ENCODE peak calls at places on chromosome 7, in seven cellular contexts. One of them, this sample, is unnamed.

GRCh38 chr7:151575471-151575870 is 55.8 kb upstream of the RHEB start:
- DNase-seq in esophagus squamous epithelium: no peak
- DNase-seq in body of pancreas: no peak
- DNase-seq in stomach: no peak
- DNase-seq in uterus: no peak
- DNase-seq in heart left ventricle: no peak
- DNase-seq in prostate gland: no peak
- DNase-seq in this sample: no peak

GRCh38 chr7:108094933-108095710 is 35.0 kb downstream of the LAMB4 start:
- DNase-seq in esophagus squamous epithelium: no peak
- DNase-seq in body of pancreas: peak
- DNase-seq in stomach: peak
- DNase-seq in uterus: peak
- DNase-seq in heart left ventricle: no peak
- DNase-seq in prostate gland: peak
- DNase-seq in this sample: peak

GRCh38 chr7:38306136-38306535 is 32.7 kb upstream of the TARP start:
- DNase-seq in esophagus squamous epithelium: no peak
- DNase-seq in body of pancreas: no peak
- DNase-seq in stomach: no peak
- DNase-seq in uterus: no peak
- DNase-seq in heart left ventricle: no peak
- DNase-seq in prostate gland: peak
- DNase-seq in this sample: no peak

GRCh38 chr7:52154382-52154781 is 837.8 kb upstream of the COBL start:
- DNase-seq in esophagus squamous epithelium: no peak
- DNase-seq in body of pancreas: no peak
- DNase-seq in stomach: no peak
- DNase-seq in uterus: no peak
- DNase-seq in heart left ventricle: no peak
- DNase-seq in prostate gland: no peak
- DNase-seq in this sample: no peak

GRCh38 chr7:88226886-88227516 is 7.2 kb upstream of the SRI start:
- DNase-seq in esophagus squamous epithelium: no peak
- DNase-seq in body of pancreas: peak
- DNase-seq in stomach: peak
- DNase-seq in uterus: no peak
- DNase-seq in heart left ventricle: no peak
- DNase-seq in prostate gland: no peak
- DNase-seq in this sample: peak

GRCh38 chr7:91869661-91870060 is 10.8 kb downstream of the MTERF1 start:
- DNase-seq in esophagus squamous epithelium: no peak
- DNase-seq in body of pancreas: no peak
- DNase-seq in stomach: no peak
- DNase-seq in uterus: no peak
- DNase-seq in heart left ventricle: no peak
- DNase-seq in prostate gland: no peak
- DNase-seq in this sample: no peak

GRCh38 chr7:29281782-29282541 is 87.4 kb downstream of the CHN2 start:
- DNase-seq in esophagus squamous epithelium: no peak
- DNase-seq in body of pancreas: peak
- DNase-seq in stomach: no peak
- DNase-seq in uterus: peak
- DNase-seq in heart left ventricle: peak
- DNase-seq in prostate gland: peak
- DNase-seq in this sample: no peak

GRCh38 chr7:27184342-27185012 is 555 bp downstream of the HOXA11 start:
- DNase-seq in esophagus squamous epithelium: no peak
- DNase-seq in body of pancreas: no peak
- DNase-seq in stomach: peak
- DNase-seq in uterus: peak
- DNase-seq in heart left ventricle: no peak
- DNase-seq in prostate gland: peak
- DNase-seq in this sample: peak

GRCh38 chr7:73824986-73825385 is 5.8 kb upstream of the CLDN4 start:
- DNase-seq in esophagus squamous epithelium: no peak
- DNase-seq in body of pancreas: peak
- DNase-seq in stomach: no peak
- DNase-seq in uterus: no peak
- DNase-seq in heart left ventricle: no peak
- DNase-seq in prostate gland: no peak
- DNase-seq in this sample: peak

GRCh38 chr7:76352193-76352592 is 6.6 kb downstream of the YWHAG start:
- DNase-seq in esophagus squamous epithelium: no peak
- DNase-seq in body of pancreas: no peak
- DNase-seq in stomach: no peak
- DNase-seq in uterus: no peak
- DNase-seq in heart left ventricle: no peak
- DNase-seq in prostate gland: no peak
- DNase-seq in this sample: no peak

GRCh38 chr7:143321734-143322133 is 5.8 kb downstream of the CLCN1 start:
- DNase-seq in esophagus squamous epithelium: no peak
- DNase-seq in body of pancreas: no peak
- DNase-seq in stomach: peak
- DNase-seq in uterus: no peak
- DNase-seq in heart left ventricle: peak
- DNase-seq in prostate gland: no peak
- DNase-seq in this sample: peak

GRCh38 chr7:29987083-29987482 is 2.5 kb downstream of the SCRN1 start:
- DNase-seq in esophagus squamous epithelium: no peak
- DNase-seq in body of pancreas: no peak
- DNase-seq in stomach: no peak
- DNase-seq in uterus: no peak
- DNase-seq in heart left ventricle: no peak
- DNase-seq in prostate gland: no peak
- DNase-seq in this sample: no peak

GRCh38 chr7:87091487-87092066 is 32.1 kb upstream of the ELAPOR2 start:
- DNase-seq in esophagus squamous epithelium: no peak
- DNase-seq in body of pancreas: no peak
- DNase-seq in stomach: no peak
- DNase-seq in uterus: no peak
- DNase-seq in heart left ventricle: no peak
- DNase-seq in prostate gland: no peak
- DNase-seq in this sample: no peak

GRCh38 chr7:38669965-38670520 is 38.9 kb upstream of the AMPH start:
- DNase-seq in esophagus squamous epithelium: no peak
- DNase-seq in body of pancreas: no peak
- DNase-seq in stomach: no peak
- DNase-seq in uterus: no peak
- DNase-seq in heart left ventricle: no peak
- DNase-seq in prostate gland: no peak
- DNase-seq in this sample: no peak

GRCh38 chr7:25521236-25521635 is 292.9 kb upstream of the NPVF start:
- DNase-seq in esophagus squamous epithelium: no peak
- DNase-seq in body of pancreas: no peak
- DNase-seq in stomach: no peak
- DNase-seq in uterus: no peak
- DNase-seq in heart left ventricle: no peak
- DNase-seq in prostate gland: no peak
- DNase-seq in this sample: no peak

GRCh38 chr7:149285581-149285975 is 23.6 kb downstream of the ZNF783 start:
- DNase-seq in esophagus squamous epithelium: no peak
- DNase-seq in body of pancreas: peak
- DNase-seq in stomach: no peak
- DNase-seq in uterus: no peak
- DNase-seq in heart left ventricle: no peak
- DNase-seq in prostate gland: no peak
- DNase-seq in this sample: peak

GRCh38 chr7:135789431-135789830 is 40.8 kb upstream of the FAM180A start:
- DNase-seq in esophagus squamous epithelium: no peak
- DNase-seq in body of pancreas: no peak
- DNase-seq in stomach: no peak
- DNase-seq in uterus: no peak
- DNase-seq in heart left ventricle: no peak
- DNase-seq in prostate gland: no peak
- DNase-seq in this sample: no peak

GRCh38 chr7:126940723-126941307 is 311.9 kb downstream of the GRM8 start:
- DNase-seq in esophagus squamous epithelium: no peak
- DNase-seq in body of pancreas: peak
- DNase-seq in stomach: no peak
- DNase-seq in uterus: no peak
- DNase-seq in heart left ventricle: no peak
- DNase-seq in prostate gland: no peak
- DNase-seq in this sample: no peak

GRCh38 chr7:103423467-103424179 is 22.4 kb downstream of the SLC26A5 start:
- DNase-seq in esophagus squamous epithelium: no peak
- DNase-seq in body of pancreas: no peak
- DNase-seq in stomach: no peak
- DNase-seq in uterus: no peak
- DNase-seq in heart left ventricle: no peak
- DNase-seq in prostate gland: no peak
- DNase-seq in this sample: no peak

GRCh38 chr7:103425177-103425576 is 20.8 kb downstream of the SLC26A5 start:
- DNase-seq in esophagus squamous epithelium: no peak
- DNase-seq in body of pancreas: no peak
- DNase-seq in stomach: no peak
- DNase-seq in uterus: no peak
- DNase-seq in heart left ventricle: no peak
- DNase-seq in prostate gland: no peak
- DNase-seq in this sample: no peak
- TF ChIP-seq CTCF in esophagus squamous epithelium: no peak
- TF ChIP-seq CTCF in body of pancreas: no peak
- TF ChIP-seq CTCF in stomach: no peak
- TF ChIP-seq CTCF in uterus: no peak
- TF ChIP-seq CTCF in heart left ventricle: no peak
- TF ChIP-seq CTCF in prostate gland: no peak
- TF ChIP-seq CTCF in this sample: no peak

DNA sequence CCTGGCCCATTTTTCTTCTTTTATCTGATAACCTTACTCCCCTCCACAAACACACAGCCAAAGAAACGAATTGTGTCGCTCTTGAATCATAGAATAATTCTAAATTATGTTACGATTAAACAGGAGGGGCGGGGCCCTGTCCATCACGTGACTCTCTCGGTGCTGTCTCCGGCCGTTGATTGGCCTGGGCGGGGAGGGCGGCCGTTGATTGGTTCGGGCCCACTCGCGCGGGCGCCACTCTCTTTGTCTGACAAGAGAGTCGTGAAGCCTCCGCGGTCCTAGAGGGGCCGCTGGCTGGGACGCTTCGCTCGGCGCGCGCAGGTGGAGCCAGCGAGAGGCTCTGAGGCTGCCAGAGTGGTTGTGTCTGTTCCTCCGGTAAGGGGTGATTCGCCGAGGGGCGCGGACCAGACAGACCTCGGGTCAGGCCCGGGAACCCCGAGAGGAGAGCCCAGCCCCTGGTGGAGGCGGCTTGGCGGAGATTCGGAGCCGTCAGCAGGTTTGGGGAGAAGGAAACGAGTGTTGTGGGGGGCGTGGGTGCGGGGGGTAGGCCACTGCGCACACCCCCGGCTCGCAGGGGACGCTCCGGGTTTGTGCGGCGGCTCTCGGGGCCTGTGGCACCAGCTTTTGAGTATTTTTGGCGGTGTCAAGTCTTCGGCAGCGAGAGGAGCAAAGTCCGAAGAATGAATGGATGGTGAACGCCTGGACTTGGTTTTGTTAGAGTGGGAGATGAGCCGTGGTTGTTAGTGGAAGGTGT is at the start of gene ZNF789:
- DNase-seq in esophagus squamous epithelium: peak
- DNase-seq in body of pancreas: peak
- DNase-seq in stomach: peak
- DNase-seq in uterus: peak
- DNase-seq in heart left ventricle: peak
- DNase-seq in prostate gland: peak
- DNase-seq in this sample: peak
- TF ChIP-seq POLR2A in esophagus squamous epithelium: peak
- TF ChIP-seq POLR2A in body of pancreas: peak
- TF ChIP-seq POLR2A in stomach: no peak
- TF ChIP-seq POLR2A in uterus: no peak
- TF ChIP-seq POLR2A in heart left ventricle: no peak
- TF ChIP-seq POLR2A in prostate gland: peak
- TF ChIP-seq POLR2A in this sample: peak

GRCh38 chr7:128398841-128399135 is 11.0 kb downstream of the IMPDH1 start:
- DNase-seq in esophagus squamous epithelium: no peak
- DNase-seq in body of pancreas: no peak
- DNase-seq in stomach: no peak
- DNase-seq in uterus: no peak
- DNase-seq in heart left ventricle: no peak
- DNase-seq in prostate gland: no peak
- DNase-seq in this sample: no peak
- TF ChIP-seq CTCF in esophagus squamous epithelium: no peak
- TF ChIP-seq CTCF in body of pancreas: no peak
- TF ChIP-seq CTCF in stomach: no peak
- TF ChIP-seq CTCF in uterus: no peak
- TF ChIP-seq CTCF in heart left ventricle: no peak
- TF ChIP-seq CTCF in prostate gland: no peak
- TF ChIP-seq CTCF in this sample: no peak

GRCh38 chr7:144384555-144385245 is 18.8 kb downstream of the NOBOX start:
- DNase-seq in esophagus squamous epithelium: no peak
- DNase-seq in body of pancreas: no peak
- DNase-seq in stomach: no peak
- DNase-seq in uterus: no peak
- DNase-seq in heart left ventricle: no peak
- DNase-seq in prostate gland: no peak
- DNase-seq in this sample: peak
- TF ChIP-seq POLR2A in esophagus squamous epithelium: no peak
- TF ChIP-seq POLR2A in body of pancreas: no peak
- TF ChIP-seq POLR2A in stomach: no peak
- TF ChIP-seq POLR2A in uterus: no peak
- TF ChIP-seq POLR2A in heart left ventricle: no peak
- TF ChIP-seq POLR2A in prostate gland: no peak
- TF ChIP-seq POLR2A in this sample: no peak

GRCh38 chr7:102300643-102301211 is 14.1 kb downstream of the SH2B2 start:
- DNase-seq in esophagus squamous epithelium: no peak
- DNase-seq in body of pancreas: no peak
- DNase-seq in stomach: no peak
- DNase-seq in uterus: no peak
- DNase-seq in heart left ventricle: no peak
- DNase-seq in prostate gland: no peak
- DNase-seq in this sample: no peak
- TF ChIP-seq CTCF in esophagus squamous epithelium: no peak
- TF ChIP-seq CTCF in body of pancreas: no peak
- TF ChIP-seq CTCF in stomach: no peak
- TF ChIP-seq CTCF in uterus: no peak
- TF ChIP-seq CTCF in heart left ventricle: peak
- TF ChIP-seq CTCF in prostate gland: no peak
- TF ChIP-seq CTCF in this sample: no peak

GRCh38 chr7:150432915-150433892 is 17.2 kb upstream of the GIMAP8 start:
- DNase-seq in esophagus squamous epithelium: no peak
- DNase-seq in body of pancreas: no peak
- DNase-seq in stomach: no peak
- DNase-seq in uterus: no peak
- DNase-seq in heart left ventricle: no peak
- DNase-seq in prostate gland: no peak
- DNase-seq in this sample: peak
- TF ChIP-seq POLR2A in esophagus squamous epithelium: no peak
- TF ChIP-seq POLR2A in body of pancreas: no peak
- TF ChIP-seq POLR2A in stomach: no peak
- TF ChIP-seq POLR2A in uterus: no peak
- TF ChIP-seq POLR2A in heart left ventricle: no peak
- TF ChIP-seq POLR2A in prostate gland: no peak
- TF ChIP-seq POLR2A in this sample: no peak

DNA sequence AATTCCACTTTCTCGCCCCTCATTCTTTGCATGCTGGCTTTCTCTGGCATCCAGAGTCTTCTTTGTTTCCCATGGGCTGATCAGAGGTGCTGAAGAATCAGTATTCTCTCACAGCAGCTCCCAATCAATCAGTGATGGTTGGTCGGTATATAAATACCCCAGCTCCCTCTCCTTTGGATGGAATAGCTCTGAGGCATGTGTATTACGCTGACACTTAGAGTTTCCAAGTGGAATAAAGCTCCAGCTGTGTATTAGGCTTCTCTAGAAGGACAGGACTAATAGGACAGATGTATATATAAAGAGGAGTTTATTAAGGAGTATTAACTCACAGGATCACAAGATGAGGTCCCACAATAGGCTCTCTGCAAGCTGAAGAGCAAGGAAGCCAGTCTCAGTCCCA is 218.3 kb upstream of the GRB10 start:
- DNase-seq in esophagus squamous epithelium: no peak
- DNase-seq in body of pancreas: no peak
- DNase-seq in stomach: no peak
- DNase-seq in uterus: no peak
- DNase-seq in heart left ventricle: no peak
- DNase-seq in prostate gland: no peak
- DNase-seq in this sample: no peak
- TF ChIP-seq CTCF in esophagus squamous epithelium: peak
- TF ChIP-seq CTCF in body of pancreas: no peak
- TF ChIP-seq CTCF in stomach: no peak
- TF ChIP-seq CTCF in uterus: no peak
- TF ChIP-seq CTCF in heart left ventricle: no peak
- TF ChIP-seq CTCF in prostate gland: no peak
- TF ChIP-seq CTCF in this sample: no peak